ENCODE peak calls at places on chromosomes 2 and 18, in six cellular contexts. F is heart left ventricle, L is Peyer's patch, T is adrenal gland, U is uterus, A is HCT116. W is an unnamed sample.

GRCh38 chr2:102245266-102246151 is 58.7 kb downstream of the IL1RL2 start:
- DNase-seq in U (peak; percentile 51), A (no peak), F (peak; percentile 32), L (no peak), T (no peak), W (no peak)

GRCh38 chr2:169928463-169928864 is 101.2 kb downstream of the UBR3 start:
- DNase-seq in U (no peak), A (peak; percentile 28), F (no peak), L (no peak), T (no peak), W (no peak)

GRCh38 chr2:67209107-67209506 is 188.0 kb upstream of the ETAA1 start:
- DNase-seq in A (no peak), F (no peak), L (no peak), T (no peak), U (no peak), W (no peak)

GRCh38 chr2:95307878-95308277 is 10.7 kb downstream of the KCNIP3 start:
- DNase-seq in U (no peak), F (no peak), T (no peak), L (no peak), A (no peak), W (no peak)

GRCh38 chr18:67794512-67794911 is 278.0 kb upstream of the DSEL start:
- DNase-seq in U (no peak), T (no peak), L (no peak), F (no peak), A (no peak), W (no peak)

GRCh38 chr2:62998949-62999348 is 51.7 kb upstream of the OTX1 start:
- DNase-seq in F (no peak), U (no peak), A (no peak), T (no peak), L (no peak), W (no peak)

GRCh38 chr2:219706823-219707281 is 79.4 kb downstream of the SLC4A3 start:
- DNase-seq in T (no peak), L (no peak), U (no peak), F (no peak), A (peak; percentile 87), W (no peak)

GRCh38 chr18:79662051-79662450 is 17.6 kb upstream of the CTDP1 start:
- DNase-seq in A (no peak), T (no peak), L (no peak), F (no peak), U (no peak), W (no peak)

GRCh38 chr2:10408649-10409579 is 39.2 kb downstream of the ODC1 start:
- DNase-seq in F (peak; percentile 80), T (peak; percentile 86), A (peak; percentile 79), L (peak; percentile 87), U (peak; percentile 77), W (peak; percentile 88)

GRCh38 chr2:145909175-145909574 is 1389.3 kb upstream of the ZEB2 start:
- DNase-seq in A (no peak), T (no peak), U (no peak), F (no peak), L (no peak), W (no peak)

GRCh38 chr2:237824085-237824484 is 25.5 kb downstream of the RBM44 start:
- DNase-seq in T (no peak), L (no peak), U (no peak), A (no peak), F (no peak), W (no peak)

GRCh38 chr18:45978084-45978483 is 11.0 kb upstream of the EPG5 start:
- DNase-seq in L (no peak), A (no peak), T (no peak), U (no peak), F (no peak), W (no peak)

GRCh38 chr2:227256605-227257004 is 68.4 kb upstream of the MFF start:
- DNase-seq in T (no peak), F (no peak), U (no peak), L (no peak), A (no peak), W (no peak)

GRCh38 chr2:28047698-28048097 is 157.2 kb downstream of the BABAM2 start:
- DNase-seq in U (no peak), A (no peak), L (no peak), T (no peak), F (no peak), W (no peak)

GRCh38 chr2:168700615-168701245 is 101.7 kb upstream of the NOSTRIN start:
- DNase-seq in T (no peak), F (no peak), L (no peak), A (no peak), U (no peak), W (no peak)

GRCh38 chr2:191109888-191110287 is 40.9 kb downstream of the STAT4 start:
- DNase-seq in F (no peak), T (no peak), A (no peak), L (no peak), U (no peak), W (no peak)

GRCh38 chr18:39805218-39805617 is 2149.8 kb upstream of the PIK3C3 start:
- DNase-seq in T (no peak), F (no peak), U (no peak), A (no peak), L (no peak), W (no peak)

GRCh38 chr18:23712445-23712844 is 23.2 kb downstream of the LAMA3 start:
- DNase-seq in T (no peak), L (no peak), A (no peak), F (no peak), U (no peak), W (no peak)

GRCh38 chr2:113283704-113284284 is 5.1 kb upstream of the PAX8 start:
- DNase-seq in T (peak; percentile 92), F (no peak), A (peak; percentile 68), L (no peak), U (peak; percentile 58), W (peak; percentile 82)

GRCh38 chr2:234978466-234979203 is 26.8 kb downstream of the SH3BP4 start:
- DNase-seq in A (no peak), T (no peak), L (no peak), F (no peak), U (no peak), W (no peak)

GRCh38 chr2:187500585-187501359 is 52.7 kb upstream of the CALCRL start:
- DNase-seq in A (peak; percentile 23), F (no peak), T (no peak), U (no peak), L (no peak), W (no peak)
- TF ChIP-seq POLR2A in A (no peak), F (no peak), T (no peak), U (no peak), L (no peak), W (no peak)

GRCh38 chr2:6401301-6401700 is 464.4 kb downstream of the CMPK2 start:
- DNase-seq in U (no peak), T (no peak), F (no peak), A (no peak), L (no peak), W (no peak)
- TF ChIP-seq CTCF in U (no peak), T (no peak), F (no peak), A (no peak), L (no peak), W (no peak)

DNA sequence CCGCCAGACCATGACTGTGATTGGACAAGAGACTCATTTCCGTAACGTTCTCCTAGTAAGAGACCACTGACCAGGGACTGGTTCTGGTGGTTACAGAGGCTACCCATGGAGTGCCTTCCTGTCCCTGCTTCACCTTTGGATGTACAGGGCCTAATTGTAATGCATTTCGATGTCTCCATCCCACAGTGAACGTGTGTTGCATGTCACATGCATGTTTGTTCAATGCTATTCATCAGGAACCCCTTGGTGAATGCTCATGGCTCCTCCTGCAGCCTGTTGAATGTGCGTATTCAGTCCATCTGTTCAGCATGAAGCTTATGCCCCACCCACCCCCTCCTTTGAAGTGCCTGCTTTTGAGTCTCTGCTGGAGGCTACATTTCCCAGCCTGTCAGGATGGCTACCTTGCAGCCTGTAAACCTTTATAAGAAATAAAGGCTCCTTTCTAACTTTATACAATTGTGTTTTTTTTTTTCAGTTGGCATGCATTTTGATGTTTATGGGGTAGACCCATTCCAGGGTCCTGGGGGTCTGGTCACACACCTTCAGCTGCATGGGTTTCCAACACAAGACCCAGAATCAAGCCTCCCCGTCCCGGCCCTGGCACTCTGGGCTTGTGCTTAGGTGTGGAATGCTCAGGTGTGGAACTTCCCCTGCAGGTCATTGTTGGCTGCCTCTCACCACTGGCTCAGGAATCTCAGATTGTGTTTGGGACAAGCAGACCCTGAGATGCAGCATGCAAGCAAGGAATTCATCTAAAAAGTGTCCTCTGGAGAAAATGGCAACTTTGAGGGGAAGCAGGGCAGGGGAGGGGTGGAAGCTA is 238.8 kb upstream of the HDAC4 start:
- DNase-seq in T (no peak), L (no peak), U (no peak), F (no peak), A (no peak), W (no peak)
- H3K27me3 ChIP-seq in T (no peaks in the 10 kb centered on the region), L (no peaks in the 10 kb centered on the region), U (no peaks in the 10 kb centered on the region), F (no peaks in the 10 kb centered on the region), A (no peaks in the 10 kb centered on the region), W (no peaks in the 10 kb centered on the region)

GRCh38 chr2:3533836-3534235 is 14.5 kb upstream of the ADI1 start:
- DNase-seq in L (no peak), U (no peak), T (no peak), A (no peak), F (no peak), W (no peak)

GRCh38 chr2:3536682-3537632 is 17.6 kb upstream of the ADI1 start:
- DNase-seq in A (peak; percentile 26), U (peak; percentile 65), L (no peak), T (peak; percentile 72), F (no peak), W (peak; percentile 84)

GRCh38 chr2:3535467-3535793 is 16.1 kb upstream of the ADI1 start:
- DNase-seq in L (peak; percentile 22), T (no peak), F (no peak), A (no peak), U (no peak), W (no peak)

GRCh38 chr2:3534251-3534814 is 15.0 kb upstream of the ADI1 start:
- DNase-seq in L (no peak), F (no peak), A (no peak), U (no peak), T (no peak), W (no peak)

DNA sequence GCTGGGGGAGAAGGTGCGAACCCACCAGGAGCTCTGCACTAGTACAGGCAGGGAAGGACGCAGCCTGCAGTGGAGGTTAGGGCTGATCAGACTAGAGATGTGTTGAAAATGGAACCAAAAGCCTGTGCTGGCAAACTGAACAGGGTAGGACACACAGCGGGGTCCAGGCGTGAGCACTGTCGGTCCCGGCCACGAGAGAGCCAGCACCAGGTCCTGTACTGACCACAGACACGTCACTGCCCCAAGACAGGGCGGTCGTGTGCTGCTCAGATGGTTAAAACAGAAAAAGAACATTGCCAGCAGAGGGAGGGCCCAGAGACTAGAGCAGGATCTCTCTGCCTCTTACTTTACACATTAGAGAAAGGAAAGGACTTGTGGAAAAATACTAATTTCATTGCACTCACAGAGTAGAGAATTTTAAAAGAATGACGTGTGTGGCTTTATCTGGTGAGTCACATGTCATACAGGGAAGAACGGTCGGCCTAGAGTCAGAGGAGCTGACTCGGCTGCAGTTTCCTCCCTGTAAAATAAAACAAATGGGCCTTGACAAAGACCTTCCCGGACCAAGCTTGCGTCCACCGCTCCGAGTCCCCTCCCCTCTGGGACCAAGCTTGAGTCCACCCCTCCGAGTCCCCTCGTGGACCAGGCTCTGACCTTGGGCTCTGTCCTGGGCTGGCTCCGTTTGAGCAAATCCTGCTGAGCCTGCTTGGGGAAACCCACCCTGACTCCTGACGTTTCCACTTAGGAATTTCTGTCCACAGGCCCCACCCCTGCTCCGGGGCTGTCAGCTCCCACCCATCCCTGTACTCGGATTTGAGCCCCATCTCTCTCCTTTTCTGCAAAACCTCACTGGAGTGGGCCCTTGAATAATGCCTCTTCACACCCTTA is 16.7 kb upstream of the ADI1 start:
- DNase-seq in T (peak; percentile 83), U (peak; percentile 77), L (no peak), A (peak; percentile 26), F (peak; percentile 71), W (peak; percentile 86)
- TF ChIP-seq POLR2A in T (peak; percentile 50), U (no peak), L (no peak), A (no peak), F (peak; percentile 17), W (no peak)